ENCODE peak calls at places on chromosomes 1 and 21, in ten cellular contexts. I is stimulated activated CD8-positive, alpha-beta memory T cell treated with anti-CD3 and anti-CD28 coated beads, Interleukin-12 subunit alpha, Interleukin-12 subunit beta, amount 100 ng/mL, for 1 hour; P is CD4-positive, alpha-beta T cell; D is H9; F is SK-N-SH; E is NCI-H1694; J is T follicular helper cell; C is stimulated activated effector memory CD8-positive, alpha-beta T cell treated with anti-CD3 and anti-CD28 coated beads, Interleukin-12 subunit alpha, Interleukin-12 subunit beta, amount 100 ng/mL, for 72 hours; S is amniotic stem cell; A is AG09309. B is an unnamed sample.

GRCh38 chr1:94919241-94920030 is 7.5 kb downstream of the CNN3 start:
- DNase-seq in E (no peak), C (no peak), J (no peak), I (no peak), D (no peak), S (no peak), A (no peak), F (no peak), P (no peak), B (peak; percentile 35)

GRCh38 chr1:198934901-198935301 is 296.1 kb downstream of the PTPRC start:
- DNase-seq in S (no peak), E (no peak), F (no peak), J (peak; percentile 57), P (peak; percentile 38), C (peak; percentile 5), A (no peak), I (peak; percentile 48), D (no peak), B (peak; percentile 67)

GRCh38 chr21:20999567-21000169 is 1.5 kb downstream of the NCAM2 start:
- DNase-seq in C (no peak), F (peak; percentile 62), P (no peak), D (peak; percentile 32), I (no peak), A (no peak), J (no peak), E (peak; percentile 47), S (peak; percentile 31), B (peak; percentile 43)

GRCh38 chr1:112509005-112509659 is 367 bp downstream of the WNT2B start:
- DNase-seq in C (peak; percentile 21), D (peak; percentile 60), P (peak; percentile 26), E (no peak), S (no peak), J (no peak), F (no peak), I (no peak), A (no peak), B (no peak)

GRCh38 chr21:21851657-21852056 is 853.4 kb downstream of the NCAM2 start:
- DNase-seq in E (no peak), F (no peak), I (no peak), A (no peak), P (no peak), D (no peak), S (no peak), J (no peak), C (no peak), B (no peak)

GRCh38 chr1:115158181-115158580 is 68.9 kb upstream of the TSPAN2 start:
- DNase-seq in E (no peak), I (no peak), C (no peak), F (no peak), S (peak; percentile 20), A (no peak), P (no peak), D (no peak), J (no peak), B (no peak)

GRCh38 chr1:194568610-194569009 is 1382.2 kb upstream of the B3GALT2 start:
- DNase-seq in F (no peak), I (no peak), E (no peak), C (no peak), J (no peak), S (no peak), A (no peak), D (no peak), P (no peak), B (peak; percentile 13)

GRCh38 chr1:93680121-93681094 is 1.2 kb downstream of the BCAR3 start:
- DNase-seq in P (peak; percentile 11), J (no peak), I (peak; percentile 23), E (peak; percentile 49), C (peak; percentile 16), F (peak; percentile 80), S (peak; percentile 85), D (peak; percentile 89), A (peak; percentile 68), B (peak; percentile 88)

GRCh38 chr21:29349702-29350101 is 51.0 kb downstream of the BACH1 start:
- DNase-seq in D (no peak), J (no peak), A (no peak), E (no peak), C (no peak), S (no peak), I (no peak), P (no peak), F (no peak), B (no peak)

GRCh38 chr1:163673756-163674155 is 352.0 kb downstream of the NUF2 start:
- DNase-seq in D (no peak), S (peak; percentile 50), A (peak; percentile 32), E (no peak), P (no peak), F (no peak), C (no peak), I (no peak), J (no peak), B (no peak)